ENCODE peak calls at places on chromosome 6, in nine cellular contexts. D, C, P, A, F, Y, Z, Q and S are unnamed samples.

GRCh38 chr6:48027704-48028435 is 83.1 kb downstream of the PTCHD4 start:
- DNase-seq in D (no peak), C (no peak), P (no peak), A (no peak), F (no peak), Y (no peak), Z (no peak), Q (no peak), S (no peak)

GRCh38 chr6:129644567-129645015 is 65.4 kb downstream of the ARHGAP18 start:
- DNase-seq in D (no peak), C (peak), P (no peak), A (no peak), F (no peak), Y (no peak), Z (no peak), Q (no peak), S (no peak)

GRCh38 chr6:3915076-3915791 is 66.1 kb downstream of the FAM50B start:
- DNase-seq in D (no peak), C (no peak), P (no peak), A (no peak), F (no peak), Y (no peak), Z (peak), Q (no peak), S (no peak)

GRCh38 chr6:130365166-130366010 is 429 bp upstream of the TMEM200A start:
- DNase-seq in D (peak), C (no peak), P (peak), A (no peak), F (peak), Y (peak), Z (peak), Q (peak), S (no peak)

GRCh38 chr6:11734861-11735652 is 43.5 kb downstream of the ADTRP start:
- DNase-seq in D (no peak), C (no peak), P (no peak), A (peak), F (no peak), Y (no peak), Z (no peak), Q (no peak), S (no peak)

GRCh38 chr6:146028250-146028789 is 542 bp upstream of the GRM1 start:
- DNase-seq in D (peak), C (no peak), P (peak), A (peak), F (peak), Y (no peak), Z (no peak), Q (peak), S (no peak)

GRCh38 chr6:44179648-44180047 is 21.0 kb downstream of the CAPN11 start:
- DNase-seq in D (no peak), C (no peak), P (no peak), A (no peak), F (no peak), Y (no peak), Z (no peak), Q (no peak), S (no peak)

GRCh38 chr6:110878751-110879539 is 4.4 kb downstream of the AMD1 start:
- DNase-seq in D (peak), C (no peak), P (peak), A (peak), F (no peak), Y (no peak), Z (peak), Q (peak), S (peak)

GRCh38 chr6:107618672-107619071 is 128.8 kb downstream of the SOBP start:
- DNase-seq in D (peak), C (no peak), P (no peak), A (no peak), F (no peak), Y (no peak), Z (no peak), Q (no peak), S (no peak)

GRCh38 chr6:30206799-30207618 is 6.2 kb downstream of the TRIM26 start:
- DNase-seq in D (no peak), C (no peak), P (peak), A (no peak), F (no peak), Y (no peak), Z (peak), Q (peak), S (no peak)

GRCh38 chr6:167966540-167966905 is 30.9 kb upstream of the KIF25 start:
- DNase-seq in D (no peak), C (no peak), P (no peak), A (no peak), F (no peak), Y (no peak), Z (no peak), Q (no peak), S (no peak)

GRCh38 chr6:28353356-28353755 is 3.6 kb downstream of the ZKSCAN3 start:
- DNase-seq in D (no peak), C (no peak), P (no peak), A (no peak), F (no peak), Y (no peak), Z (no peak), Q (no peak), S (no peak)